ENCODE peak calls at places on chromosomes 5 and 9, in six cellular contexts. L, B, O, F, D and J are unnamed samples.

GRCh38 chr5:71778678-71779276 is 59.7 kb downstream of the CARTPT start:
- DNase-seq in L (peak; percentile 54), B (no peak), O (no peak), F (peak; percentile 45), D (peak; percentile 23), J (peak; percentile 75)

GRCh38 chr9:110249639-110250038 is 6.7 kb downstream of the TXN start:
- DNase-seq in L (no peak), B (no peak), O (no peak), F (no peak), D (no peak), J (no peak)

GRCh38 chr5:102666164-102666951 is 88.7 kb upstream of the PAM start:
- DNase-seq in L (no peak), B (peak; percentile 49), O (no peak), F (no peak), D (no peak), J (peak; percentile 55)

GRCh38 chr9:106333487-106333886 is 529.5 kb upstream of the ZNF462 start:
- DNase-seq in L (no peak), B (no peak), O (no peak), F (no peak), D (no peak), J (no peak)

GRCh38 chr9:116094846-116095245 is 58.7 kb upstream of the PAPPA start:
- DNase-seq in L (no peak), B (no peak), O (no peak), F (no peak), D (no peak), J (no peak)

GRCh38 chr9:93117924-93118862 is 15.9 kb downstream of the NINJ1 start:
- DNase-seq in L (no peak), B (peak; percentile 14), O (peak; percentile 22), F (no peak), D (no peak), J (no peak)

GRCh38 chr5:106454651-106455415 is 1215.9 kb downstream of the EFNA5 start:
- DNase-seq in L (peak; percentile 54), B (no peak), O (no peak), F (peak; percentile 59), D (peak; percentile 69), J (peak; percentile 53)

GRCh38 chr5:67000794-67001475 is 195.7 kb downstream of the CD180 start:
- DNase-seq in L (no peak), B (no peak), O (no peak), F (no peak), D (no peak), J (no peak)

GRCh38 chr5:66642538-66642937 is 46.3 kb downstream of the MAST4 start:
- DNase-seq in L (no peak), B (no peak), O (no peak), F (no peak), D (no peak), J (no peak)

GRCh38 chr5:55044093-55044492 is 20.0 kb downstream of the GZMK start:
- DNase-seq in L (no peak), B (no peak), O (no peak), F (no peak), D (no peak), J (no peak)

GRCh38 chr9:78215706-78216105 is 20.2 kb upstream of the CEP78 start:
- DNase-seq in L (no peak), B (no peak), O (no peak), F (no peak), D (no peak), J (peak; percentile 70)

GRCh38 chr5:125484272-125485002 is 738.0 kb upstream of the ZNF608 start:
- DNase-seq in L (peak; percentile 99), B (peak; percentile 87), O (peak; percentile 69), F (peak; percentile 49), D (peak; percentile 88), J (peak; percentile 95)

GRCh38 chr9:70108181-70108580 is 64.5 kb downstream of the MAMDC2 start:
- DNase-seq in L (no peak), B (no peak), O (no peak), F (no peak), D (no peak), J (no peak)

GRCh38 chr9:96020822-96021615 is 145.5 kb downstream of the ERCC6L2 start:
- DNase-seq in L (peak; percentile 14), B (no peak), O (no peak), F (no peak), D (peak; percentile 36), J (peak; percentile 55)

GRCh38 chr9:90956026-90956810 is 154.6 kb downstream of the SYK start:
- DNase-seq in L (no peak), B (no peak), O (no peak), F (no peak), D (no peak), J (peak; percentile 56)

GRCh38 chr5:137316346-137316736 is 182.8 kb downstream of the SPOCK1 start:
- DNase-seq in L (peak; percentile 23), B (peak; percentile 45), O (no peak), F (no peak), D (no peak), J (peak; percentile 81)